ENCODE peak calls at places on chromosomes 12 and 14, in nine cellular contexts. Y is CD14-positive monocyte, K is heart left ventricle, B is D721Med, W is fibroblast of mammary gland, E is kidney, R is breast epithelium, Q is endothelial cell, X is cardiac fibroblast. J is an unnamed sample.

GRCh38 chr12:129887047-129887568 is 16.7 kb downstream of the TMEM132D start:
- DNase-seq in Y (no peak), K (no peak), B (no peak), W (no peak), E (no peak), R (no peak), Q (no peak), X (no peak), J (no peak)

GRCh38 chr14:61475316-61475715 is 153.9 kb downstream of the PRKCH start:
- DNase-seq in Y (no peak), K (no peak), B (no peak), W (peak), E (no peak), R (no peak), Q (no peak), X (peak), J (no peak)

GRCh38 chr12:105523164-105524057 is 192.9 kb downstream of the C12orf75 start:
- DNase-seq in Y (no peak), K (peak), B (no peak), W (peak), E (peak), R (no peak), Q (no peak), X (peak), J (peak)

GRCh38 chr12:23753627-23754358 is 195.7 kb downstream of the SOX5 start:
- DNase-seq in Y (no peak), K (no peak), B (no peak), W (no peak), E (no peak), R (no peak), Q (no peak), X (no peak), J (no peak)

GRCh38 chr14:62289471-62289870 is 527.3 kb downstream of the SNAPC1 start:
- DNase-seq in Y (no peak), K (no peak), B (no peak), W (peak), E (no peak), R (no peak), Q (no peak), X (peak), J (no peak)

GRCh38 chr12:83763425-83763824 is 1076.7 kb downstream of the TMTC2 start:
- DNase-seq in Y (no peak), K (no peak), B (no peak), W (peak), E (no peak), R (no peak), Q (no peak), X (no peak), J (no peak)

GRCh38 chr12:112986291-112986800 is 8.0 kb downstream of the OAS2 start:
- DNase-seq in Y (no peak), K (no peak), B (no peak), W (no peak), E (no peak), R (no peak), Q (no peak), X (no peak), J (no peak)

GRCh38 chr12:49138587-49138986 is 7.4 kb upstream of the TUBA1B start:
- DNase-seq in Y (no peak), K (no peak), B (no peak), W (no peak), E (no peak), R (no peak), Q (no peak), X (peak), J (no peak)

GRCh38 chr12:105369014-105369413 is 38.5 kb downstream of the C12orf75 start:
- DNase-seq in Y (no peak), K (no peak), B (no peak), W (peak), E (no peak), R (no peak), Q (no peak), X (peak), J (no peak)

GRCh38 chr12:104671407-104672095 is 214.8 kb downstream of the CHST11 start:
- DNase-seq in Y (peak), K (peak), B (no peak), W (peak), E (peak), R (peak), Q (no peak), X (peak), J (peak)

GRCh38 chr12:103800252-103800771 is 40.7 kb downstream of the NT5DC3 start:
- DNase-seq in Y (no peak), K (peak), B (no peak), W (peak), E (peak), R (no peak), Q (no peak), X (peak), J (no peak)

GRCh38 chr14:36979863-36980262 is 192.5 kb downstream of the SLC25A21 start:
- DNase-seq in Y (no peak), K (no peak), B (no peak), W (no peak), E (no peak), R (no peak), Q (no peak), X (no peak), J (no peak)

GRCh38 chr14:92561906-92562489 is 48.4 kb downstream of the RIN3 start:
- DNase-seq in Y (no peak), K (no peak), B (no peak), W (no peak), E (no peak), R (no peak), Q (no peak), X (no peak), J (no peak)

DNA sequence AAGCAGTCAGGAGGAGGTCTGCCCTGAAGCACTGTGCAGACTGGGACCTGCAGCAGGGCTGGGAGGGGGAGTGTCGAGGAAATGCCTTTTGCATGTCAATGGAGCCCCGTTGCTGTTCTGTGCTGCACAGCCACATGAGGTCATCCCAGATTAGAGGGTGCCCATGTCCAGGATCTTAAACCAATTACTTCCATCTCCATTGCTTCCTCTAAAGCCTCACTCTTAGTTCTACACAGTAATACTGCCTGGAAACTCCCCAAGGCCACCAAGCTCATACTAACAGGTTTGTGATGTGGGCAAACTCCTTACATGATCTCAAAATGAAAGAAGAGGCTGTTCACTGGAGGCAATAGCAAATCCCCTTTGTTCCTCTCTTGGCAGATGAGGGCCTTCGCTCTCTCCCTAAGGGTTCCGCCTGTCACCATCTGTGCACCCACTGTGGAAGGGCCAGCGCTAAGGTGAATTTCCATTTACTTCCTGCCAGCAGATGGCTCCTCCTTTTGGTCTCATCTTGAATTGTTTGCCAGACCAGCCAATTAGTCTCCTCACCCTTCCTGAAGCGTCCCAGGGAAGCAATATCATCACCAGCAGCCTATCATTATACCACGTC is 35.4 kb upstream of the LTA4H start:
- DNase-seq in Y (no peak), K (no peak), B (no peak), W (peak), E (no peak), R (no peak), Q (no peak), X (peak), J (no peak)
- TF ChIP-seq CTCF in Y (no peak), K (peak), B (peak), W (peak), E (no peak), R (no peak), Q (peak), X (peak), J (no peak)

GRCh38 chr14:43141636-43142191 is 1365.4 kb downstream of the FSCB start:
- DNase-seq in Y (no peak), K (peak), B (no peak), W (no peak), E (peak), R (no peak), Q (no peak), X (no peak), J (no peak)

GRCh38 chr14:43140453-43140852 is 1366.6 kb downstream of the FSCB start:
- DNase-seq in Y (no peak), K (no peak), B (no peak), W (no peak), E (no peak), R (no peak), Q (no peak), X (no peak), J (no peak)

GRCh38 chr14:43132441-43132840 is 1374.6 kb downstream of the FSCB start:
- DNase-seq in Y (no peak), K (no peak), B (no peak), W (no peak), E (no peak), R (no peak), Q (no peak), X (no peak), J (no peak)

GRCh38 chr14:43135877-43136411 is 1371.1 kb downstream of the FSCB start:
- DNase-seq in Y (no peak), K (peak), B (no peak), W (no peak), E (peak), R (no peak), Q (no peak), X (no peak), J (no peak)
- TF ChIP-seq CTCF in Y (no peak), K (no peak), B (no peak), W (no peak), E (no peak), R (no peak), Q (no peak), X (no peak), J (no peak)

DNA sequence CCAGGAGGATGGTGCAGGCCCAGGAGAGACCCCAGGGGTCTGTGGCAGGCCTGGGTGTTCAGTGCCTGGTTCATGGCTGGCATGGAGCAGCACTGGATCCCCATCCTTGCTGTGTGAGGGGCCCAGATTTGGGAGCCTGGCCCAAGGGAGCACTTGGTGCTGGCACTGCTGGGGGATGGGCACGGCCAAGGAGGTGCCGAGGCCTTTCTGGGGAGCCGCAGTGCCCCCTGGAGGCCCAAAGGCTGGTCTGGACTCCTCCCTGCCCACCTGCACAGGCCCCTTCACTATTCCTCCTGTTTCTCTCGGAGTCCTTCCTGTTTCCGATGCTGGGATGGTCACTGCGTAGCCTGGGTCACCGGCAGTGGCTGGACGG is 48.6 kb downstream of the LRCOL1 start:
- DNase-seq in Y (no peak), K (no peak), B (peak), W (peak), E (no peak), R (no peak), Q (peak), X (no peak), J (no peak)
- TF ChIP-seq CTCF in Y (no peak), K (peak), B (peak), W (peak), E (peak), R (no peak), Q (no peak), X (peak), J (no peak)

GRCh38 chr12:131390408-131391100 is 320.3 kb upstream of the SFSWAP start:
- DNase-seq in Y (no peak), K (no peak), B (no peak), W (no peak), E (peak), R (no peak), Q (peak), X (no peak), J (no peak)

GRCh38 chr12:131397493-131398181 is 313.3 kb upstream of the SFSWAP start:
- DNase-seq in Y (no peak), K (no peak), B (no peak), W (no peak), E (no peak), R (no peak), Q (no peak), X (no peak), J (no peak)

GRCh38 chr12:131399000-131399399 is 311.9 kb upstream of the SFSWAP start:
- DNase-seq in Y (no peak), K (no peak), B (no peak), W (no peak), E (no peak), R (no peak), Q (no peak), X (no peak), J (no peak)

GRCh38 chr12:131391399-131391798 is 319.5 kb upstream of the SFSWAP start:
- DNase-seq in Y (no peak), K (no peak), B (no peak), W (no peak), E (peak), R (no peak), Q (no peak), X (no peak), J (no peak)

GRCh38 chr12:131395971-131396573 is 314.8 kb upstream of the SFSWAP start:
- DNase-seq in Y (no peak), K (no peak), B (no peak), W (no peak), E (no peak), R (no peak), Q (no peak), X (no peak), J (no peak)
- TF ChIP-seq CTCF in Y (no peak), K (no peak), B (no peak), W (no peak), E (no peak), R (no peak), Q (no peak), X (no peak), J (no peak)

DNA sequence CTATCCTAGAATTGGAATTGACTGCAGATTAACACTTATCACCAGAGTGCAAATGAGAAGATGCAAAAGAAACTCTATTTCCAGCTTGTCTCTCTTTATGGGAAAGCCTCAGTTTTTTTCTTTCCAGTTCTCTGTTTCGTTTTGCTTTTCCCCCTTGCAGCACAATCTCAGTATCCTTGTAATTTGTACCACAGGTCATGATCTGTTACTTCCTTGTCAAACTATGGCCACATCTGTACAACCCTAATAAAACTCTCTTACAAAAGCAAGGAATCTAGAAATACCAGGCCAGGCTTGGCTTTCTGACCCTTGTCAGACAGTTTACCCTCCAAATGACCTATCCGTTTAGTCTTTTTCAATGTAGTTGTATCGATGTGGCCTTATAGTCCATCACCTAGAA is 33.9 kb downstream of the MYBPC1 start:
- DNase-seq in Y (no peak), K (no peak), B (no peak), W (no peak), E (no peak), R (no peak), Q (no peak), X (no peak), J (no peak)
- TF ChIP-seq CTCF in Y (no peak), K (no peak), B (no peak), W (no peak), E (no peak), R (no peak), Q (no peak), X (no peak), J (no peak)

J was measured in omental fat pad.